ENCODE peak calls at places on chromosomes 16 and 17, in seven cellular contexts. L is heart right ventricle, W is astrocyte, J is HFF-Myc, A is fibroblast of pulmonary artery, P is OCI-LY7, B is prostate gland. V is an unnamed sample.

GRCh38 chr17:57288034-57288752 is 31.9 kb downstream of the MSI2 start:
- DNase-seq in W (no peak), L (no peak), B (no peak), A (peak; percentile 26), P (no peak), J (no peak), V (no peak)

GRCh38 chr17:73156166-73156840 is 8.5 kb upstream of the SSTR2 start:
- DNase-seq in J (peak; percentile 21), P (peak; percentile 69), B (peak; percentile 33), W (peak; percentile 39), A (peak; percentile 71), L (peak; percentile 73), V (peak; percentile 78)

GRCh38 chr17:77070888-77071279 is 69.9 kb upstream of the SEC14L1 start:
- DNase-seq in W (no peak), B (no peak), L (no peak), J (no peak), A (no peak), P (no peak), V (no peak)

GRCh38 chr16:54930034-54930938 is at the start of gene IRX5:
- DNase-seq in W (peak; percentile 95), L (peak; percentile 92), B (peak; percentile 96), J (peak; percentile 83), P (peak; percentile 89), A (peak; percentile 96), V (peak; percentile 87)

GRCh38 chr17:21177401-21177800 is 36.6 kb downstream of the TMEM11 start:
- DNase-seq in A (no peak), B (no peak), L (no peak), W (no peak), P (no peak), J (no peak), V (no peak)

GRCh38 chr16:88591577-88592021 is 21.4 kb downstream of the ZC3H18 start:
- DNase-seq in J (no peak), A (peak; percentile 11), B (no peak), P (no peak), W (peak; percentile 73), L (no peak), V (no peak)

GRCh38 chr16:89407925-89408300 is 82.4 kb downstream of the ANKRD11 start:
- DNase-seq in B (no peak), L (no peak), W (no peak), A (peak; percentile 41), J (no peak), P (no peak), V (no peak)

GRCh38 chr16:30351586-30352419 is 3.3 kb downstream of the CD2BP2 start:
- DNase-seq in P (peak; percentile 36), A (peak; percentile 97), J (no peak), W (peak; percentile 89), B (peak; percentile 78), L (peak; percentile 80), V (peak; percentile 95)

GRCh38 chr17:71681427-71682173 is 439.2 kb upstream of the SOX9 start:
- DNase-seq in B (no peak), J (no peak), L (no peak), P (no peak), W (no peak), A (no peak), V (no peak)

GRCh38 chr17:74042744-74043486 is 160.6 kb upstream of the RPL38 start:
- DNase-seq in W (peak; percentile 77), L (no peak), B (peak; percentile 49), A (peak; percentile 39), J (peak; percentile 20), P (no peak), V (no peak)

DNA sequence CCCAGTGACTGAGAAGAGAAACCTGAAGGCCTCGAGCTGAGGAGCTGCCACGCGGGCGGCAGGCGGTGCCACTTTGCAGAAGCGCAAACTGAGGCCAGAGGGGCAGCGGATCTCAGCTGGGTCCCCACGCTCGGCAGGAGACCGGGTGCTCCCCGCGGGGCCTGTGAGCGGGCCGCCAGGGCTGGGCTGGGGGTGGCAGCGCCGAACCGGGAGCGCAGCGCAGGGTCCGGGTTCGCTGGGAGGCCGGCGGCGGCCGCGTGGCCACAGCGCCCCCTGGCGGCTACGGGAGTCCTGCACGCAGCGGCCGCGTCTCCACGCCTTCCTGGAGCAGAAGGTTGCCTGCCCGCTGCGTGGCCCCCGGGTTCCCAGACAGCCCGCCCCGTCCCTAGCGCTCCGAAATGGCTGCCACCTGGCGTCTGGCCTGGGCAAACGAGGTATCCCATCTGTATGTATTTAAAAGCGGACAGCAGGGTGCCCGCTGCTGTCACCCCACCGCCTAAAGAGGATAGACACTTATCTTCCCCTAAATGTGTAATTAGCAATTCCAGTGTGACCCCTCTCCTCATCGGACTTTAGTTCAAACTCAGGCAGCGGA is 96.1 kb upstream of the CDH5 start:
- DNase-seq in B (peak; percentile 10), J (no peak), A (peak; percentile 71), P (peak; percentile 57), L (peak; percentile 82), W (no peak), V (peak; percentile 92)
- H3K4me3 ChIP-seq in B (peak overlapping the region; percentile 11), J (no peak overlapping the region), A (no peak overlapping the region), P (no peak overlapping the region), L (no peak overlapping the region), W (peak overlapping the region; percentile 22), V (peak overlapping the region; percentile 33)

GRCh38 chr16:56267888-56268287 is 76.6 kb downstream of the GNAO1 start:
- DNase-seq in A (no peak), W (no peak), J (no peak), B (no peak), L (no peak), P (no peak), V (no peak)
- H3K4me3 ChIP-seq in A (no peak overlapping the region), W (no peak overlapping the region), J (no peak overlapping the region), B (no peak overlapping the region), L (no peak overlapping the region), P (no peak overlapping the region), V (no peak overlapping the region)

GRCh38 chr17:3879181-3879580 is 13.7 kb downstream of the CAMKK1 start:
- DNase-seq in J (no peak), B (no peak), L (peak; percentile 44), A (peak; percentile 45), P (no peak), W (peak; percentile 66), V (no peak)
- H3K4me3 ChIP-seq in J (no peak overlapping the region), B (no peak overlapping the region), L (no peak overlapping the region), A (no peak overlapping the region), P (no peak overlapping the region), W (no peak overlapping the region), V (no peak overlapping the region)

GRCh38 chr16:83727751-83728352 is 79.9 kb upstream of the HSBP1 start:
- DNase-seq in L (no peak), A (no peak), W (no peak), P (no peak), J (no peak), B (no peak), V (no peak)
- H3K4me3 ChIP-seq in L (no peak overlapping the region), A (no peak overlapping the region), W (no peak overlapping the region), P (no peak overlapping the region), J (no peak overlapping the region), B (no peak overlapping the region), V (no peak overlapping the region)

DNA sequence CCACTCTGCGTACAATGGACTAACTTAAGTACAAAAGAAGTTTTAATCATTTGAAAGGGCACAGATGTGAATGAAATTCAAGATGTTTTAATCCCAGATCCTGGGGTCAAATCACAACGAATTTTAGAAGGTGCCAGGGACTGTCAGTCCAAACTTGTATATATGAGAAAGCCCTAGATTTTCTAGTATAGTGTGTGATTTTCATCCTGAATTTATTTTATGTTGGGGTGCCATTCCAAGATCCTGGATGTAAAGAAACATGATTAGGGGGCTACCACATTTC is 64.3 kb downstream of the TUBD1 start:
- DNase-seq in A (no peak), L (no peak), B (no peak), J (no peak), P (no peak), W (no peak), V (no peak)
- H3K4me3 ChIP-seq in A (peak overlapping the region; percentile 21), L (no peak overlapping the region), B (no peak overlapping the region), J (no peak overlapping the region), P (peak overlapping the region; percentile 59), W (no peak overlapping the region), V (peak overlapping the region; percentile 26)

GRCh38 chr17:48993305-48993704 is 3.9 kb upstream of the IGF2BP1 start:
- DNase-seq in L (no peak), W (no peak), A (no peak), J (no peak), B (no peak), P (no peak), V (no peak)

GRCh38 chr17:48995871-48996695 is 1.1 kb upstream of the IGF2BP1 start:
- DNase-seq in J (no peak), A (no peak), P (peak; percentile 66), L (no peak), B (no peak), W (no peak), V (no peak)

GRCh38 chr17:48996696-48997102 is 486 bp upstream of the IGF2BP1 start:
- DNase-seq in L (no peak), J (no peak), A (no peak), P (no peak), B (no peak), W (no peak), V (no peak)

GRCh38 chr17:48995332-48995870 is 1.8 kb upstream of the IGF2BP1 start:
- DNase-seq in W (no peak), L (no peak), A (peak; percentile 32), J (no peak), B (no peak), P (peak; percentile 24), V (no peak)

DNA sequence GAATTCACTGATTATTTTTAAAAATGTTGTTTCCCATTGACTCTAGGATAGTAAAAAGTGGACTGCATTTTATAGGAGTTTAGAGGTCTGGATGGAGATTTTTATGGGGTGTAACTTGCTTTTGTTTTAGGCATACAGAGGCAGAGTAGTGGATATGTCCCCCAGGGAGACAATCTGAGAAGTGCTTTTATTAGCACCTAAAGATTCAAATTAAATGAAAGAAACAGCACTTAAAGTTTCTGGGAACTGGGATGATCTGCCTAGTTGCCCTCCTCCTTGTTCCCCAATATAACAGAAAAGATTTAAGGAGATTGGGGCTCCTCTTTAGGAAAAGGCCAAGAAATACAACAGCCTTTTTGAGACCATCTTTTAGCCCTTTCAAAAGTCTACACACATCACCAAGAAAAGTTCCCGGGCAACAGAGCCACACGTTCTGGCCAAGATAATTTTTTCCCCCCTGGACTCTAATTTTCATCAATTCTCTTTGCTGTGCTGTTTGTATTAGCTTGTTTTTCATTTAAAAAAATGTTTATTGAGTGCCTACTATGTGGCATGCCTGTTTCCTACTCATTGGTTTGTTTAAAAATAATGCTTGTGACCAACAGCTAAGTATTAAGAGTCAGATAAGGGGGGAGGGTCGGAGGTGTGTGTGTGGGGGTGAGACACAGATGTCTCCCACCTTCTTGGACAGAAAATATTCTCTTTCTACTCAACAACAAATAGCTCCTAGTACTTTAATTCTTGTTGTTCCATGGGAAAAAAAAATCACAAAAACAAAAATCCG is 2.4 kb upstream of the IGF2BP1 start:
- DNase-seq in B (no peak), W (no peak), J (no peak), L (no peak), A (no peak), P (no peak), V (no peak)
- H3K4me3 ChIP-seq in B (no peak overlapping the region), W (no peak overlapping the region), J (no peak overlapping the region), L (no peak overlapping the region), A (no peak overlapping the region), P (peak overlapping the region; percentile 83), V (no peak overlapping the region)

V was measured in pancreas.